ENCODE peak calls at places on chromosomes 16 and 17, in five cellular contexts. One of them, this sample, is unnamed. For H3K9me3 and H3K4me1, the result is how much of the 10 kb centered on the place peaks cover.

GRCh38 chr17:15920758-15921239 is 24.1 kb upstream of the ADORA2B start:
- DNase-seq in MM.1S: no peak
- DNase-seq in left lung: no peak
- DNase-seq in HAP-1: no peak
- DNase-seq in sigmoid colon: peak
- DNase-seq in this sample: no peak

GRCh38 chr17:57644311-57644710 is 100.8 kb downstream of the CCDC182 start:
- DNase-seq in MM.1S: no peak
- DNase-seq in left lung: no peak
- DNase-seq in HAP-1: no peak
- DNase-seq in sigmoid colon: no peak
- DNase-seq in this sample: no peak

GRCh38 chr16:53509906-53510703 is 7.1 kb upstream of the AKTIP start:
- DNase-seq in MM.1S: peak
- DNase-seq in left lung: peak
- DNase-seq in HAP-1: peak
- DNase-seq in sigmoid colon: peak
- DNase-seq in this sample: peak

GRCh38 chr17:13209091-13209490 is 191.3 kb upstream of the ELAC2 start:
- DNase-seq in MM.1S: no peak
- DNase-seq in left lung: no peak
- DNase-seq in HAP-1: no peak
- DNase-seq in sigmoid colon: no peak
- DNase-seq in this sample: no peak

GRCh38 chr17:80339731-80340456 is 75.1 kb upstream of the ENDOV start:
- DNase-seq in MM.1S: no peak
- DNase-seq in left lung: no peak
- DNase-seq in HAP-1: no peak
- DNase-seq in sigmoid colon: peak
- DNase-seq in this sample: no peak

GRCh38 chr16:30894540-30895368 is 877 bp upstream of the BCL7C start:
- DNase-seq in MM.1S: no peak
- DNase-seq in left lung: no peak
- DNase-seq in HAP-1: no peak
- DNase-seq in sigmoid colon: no peak
- DNase-seq in this sample: no peak

GRCh38 chr17:12963505-12963904 is 54.3 kb downstream of the ELAC2 start:
- DNase-seq in MM.1S: no peak
- DNase-seq in left lung: no peak
- DNase-seq in HAP-1: no peak
- DNase-seq in sigmoid colon: no peak
- DNase-seq in this sample: no peak

GRCh38 chr17:56880133-56880532 is 33.7 kb downstream of the TRIM25 start:
- DNase-seq in MM.1S: no peak
- DNase-seq in left lung: no peak
- DNase-seq in HAP-1: no peak
- DNase-seq in sigmoid colon: no peak
- DNase-seq in this sample: no peak

GRCh38 chr17:67421869-67422273 is 44.8 kb downstream of the PITPNC1 start:
- DNase-seq in MM.1S: no peak
- DNase-seq in left lung: no peak
- DNase-seq in HAP-1: no peak
- DNase-seq in sigmoid colon: no peak
- DNase-seq in this sample: no peak

GRCh38 chr17:78506454-78507309 is 70.5 kb downstream of the DNAH17 start:
- DNase-seq in MM.1S: no peak
- DNase-seq in left lung: no peak
- DNase-seq in HAP-1: no peak
- DNase-seq in sigmoid colon: no peak
- DNase-seq in this sample: peak

GRCh38 chr17:1038459-1039118 is 41.7 kb downstream of the TIMM22 start:
- DNase-seq in MM.1S: no peak
- DNase-seq in left lung: no peak
- DNase-seq in HAP-1: no peak
- DNase-seq in sigmoid colon: no peak
- DNase-seq in this sample: peak

GRCh38 chr16:59039066-59039465 is 304.9 kb upstream of the GOT2 start:
- DNase-seq in MM.1S: no peak
- DNase-seq in left lung: no peak
- DNase-seq in HAP-1: no peak
- DNase-seq in sigmoid colon: no peak
- DNase-seq in this sample: no peak

GRCh38 chr17:52709724-52710123 is 551.2 kb upstream of the CA10 start:
- DNase-seq in MM.1S: no peak
- DNase-seq in left lung: no peak
- DNase-seq in HAP-1: no peak
- DNase-seq in sigmoid colon: no peak
- DNase-seq in this sample: no peak

GRCh38 chr17:52710363-52710901 is 551.9 kb upstream of the CA10 start:
- DNase-seq in MM.1S: no peak
- DNase-seq in left lung: no peak
- DNase-seq in HAP-1: no peak
- DNase-seq in sigmoid colon: no peak
- DNase-seq in this sample: no peak
- H3K9me3 ChIP-seq in MM.1S: under half
- H3K9me3 ChIP-seq in left lung: under half
- H3K9me3 ChIP-seq in HAP-1: under half
- H3K9me3 ChIP-seq in sigmoid colon: under half
- H3K9me3 ChIP-seq in this sample: under half

GRCh38 chr17:14297161-14297851 is 3.6 kb upstream of the HS3ST3B1 start:
- DNase-seq in MM.1S: no peak
- DNase-seq in left lung: no peak
- DNase-seq in HAP-1: no peak
- DNase-seq in sigmoid colon: no peak
- DNase-seq in this sample: peak
- H3K4me3 ChIP-seq in MM.1S: no peak
- H3K4me3 ChIP-seq in left lung: peak
- H3K4me3 ChIP-seq in HAP-1: no peak
- H3K4me3 ChIP-seq in sigmoid colon: no peak
- H3K4me3 ChIP-seq in this sample: no peak

GRCh38 chr16:89897204-89897603 is 21.5 kb upstream of the MC1R start:
- DNase-seq in MM.1S: no peak
- DNase-seq in left lung: no peak
- DNase-seq in HAP-1: no peak
- DNase-seq in sigmoid colon: no peak
- DNase-seq in this sample: no peak

GRCh38 chr16:89900885-89901284 is 17.8 kb upstream of the MC1R start:
- DNase-seq in MM.1S: no peak
- DNase-seq in left lung: no peak
- DNase-seq in HAP-1: no peak
- DNase-seq in sigmoid colon: no peak
- DNase-seq in this sample: peak

GRCh38 chr16:89902980-89903379 is 15.7 kb upstream of the MC1R start:
- DNase-seq in MM.1S: no peak
- DNase-seq in left lung: no peak
- DNase-seq in HAP-1: no peak
- DNase-seq in sigmoid colon: peak
- DNase-seq in this sample: peak

GRCh38 chr16:89898201-89898967 is 20.3 kb upstream of the MC1R start:
- DNase-seq in MM.1S: no peak
- DNase-seq in left lung: no peak
- DNase-seq in HAP-1: no peak
- DNase-seq in sigmoid colon: peak
- DNase-seq in this sample: peak

GRCh38 chr16:89899879-89900481 is 18.7 kb upstream of the MC1R start:
- DNase-seq in MM.1S: no peak
- DNase-seq in left lung: no peak
- DNase-seq in HAP-1: no peak
- DNase-seq in sigmoid colon: no peak
- DNase-seq in this sample: no peak
- H3K4me1 ChIP-seq in MM.1S: under half
- H3K4me1 ChIP-seq in left lung: under half
- H3K4me1 ChIP-seq in HAP-1: under half
- H3K4me1 ChIP-seq in sigmoid colon: under half
- H3K4me1 ChIP-seq in this sample: under half

GRCh38 chr16:35492225-35492624 is 2032.8 kb downstream of the TP53TG3F start:
- DNase-seq in MM.1S: peak
- DNase-seq in left lung: no peak
- DNase-seq in HAP-1: no peak
- DNase-seq in sigmoid colon: no peak
- DNase-seq in this sample: no peak
- H3K9me3 ChIP-seq in MM.1S: under half
- H3K9me3 ChIP-seq in left lung: under half
- H3K9me3 ChIP-seq in HAP-1: under half
- H3K9me3 ChIP-seq in sigmoid colon: under half
- H3K9me3 ChIP-seq in this sample: under half